ENCODE peak calls at places on chromosomes 7 and 10, in four cellular contexts. W is stimulated activated CD8-positive, alpha-beta memory T cell treated with anti-CD3 and anti-CD28 coated beads, Interleukin-7, amount 100 ng/mL, for 1 hour; Z is left ventricle myocardium inferior; B is ovary. E is an unnamed sample.

GRCh38 chr7:18638594-18639452 is 143.3 kb downstream of the HDAC9 start:
- DNase-seq in W (no peak), Z (no peak), B (no peak), E (peak)

GRCh38 chr10:132496360-132497082 is 41.1 kb upstream of the INPP5A start:
- DNase-seq in W (no peak), Z (no peak), B (no peak), E (no peak)

GRCh38 chr7:130891254-130892094 is 157.5 kb upstream of the KLF14 start:
- DNase-seq in W (no peak), Z (no peak), B (peak), E (peak)

GRCh38 chr10:121099601-121100000 is 248.4 kb downstream of the WDR11 start:
- DNase-seq in W (no peak), Z (no peak), B (no peak), E (no peak)

GRCh38 chr7:25967278-25968204 is 184.5 kb upstream of the NFE2L3 start:
- DNase-seq in W (no peak), Z (no peak), B (no peak), E (peak)

GRCh38 chr10:73262105-73262730 is 9.8 kb upstream of the MRPS16 start:
- DNase-seq in W (no peak), Z (no peak), B (no peak), E (peak)

GRCh38 chr10:60914676-60915075 is 29.3 kb downstream of the RHOBTB1 start:
- DNase-seq in W (no peak), Z (no peak), B (peak), E (peak)

GRCh38 chr7:123747620-123748141 is 1.1 kb downstream of the WASL start:
- DNase-seq in W (no peak), Z (peak), B (peak), E (peak)

GRCh38 chr10:7520496-7521485 is 110.0 kb upstream of the SFMBT2 start:
- DNase-seq in W (no peak), Z (no peak), B (no peak), E (no peak)

GRCh38 chr7:101743241-101743994 is 74.0 kb upstream of the CUX1 start:
- DNase-seq in W (peak), Z (peak), B (peak), E (peak)

GRCh38 chr7:92768501-92769360 is 67.6 kb downstream of the CDK6 start:
- DNase-seq in W (no peak), Z (no peak), B (no peak), E (peak)

GRCh38 chr7:101506531-101506930 is 122.6 kb downstream of the MYL10 start:
- DNase-seq in W (no peak), Z (no peak), B (no peak), E (no peak)

GRCh38 chr7:27156901-27157716 is 634 bp upstream of the HOXA7 start:
- DNase-seq in W (no peak), Z (no peak), B (peak), E (no peak)

GRCh38 chr10:102557569-102557968 is 53.8 kb downstream of the SUFU start:
- DNase-seq in W (no peak), Z (no peak), B (no peak), E (no peak)

GRCh38 chr7:44977304-44977858 is 1.4 kb downstream of the MYO1G start:
- DNase-seq in W (peak), Z (no peak), B (no peak), E (no peak)

GRCh38 chr7:143884978-143885559 is 16.9 kb downstream of the TCAF1 start:
- DNase-seq in W (no peak), Z (peak), B (peak), E (no peak)

GRCh38 chr7:1697499-1698125 is 27.5 kb downstream of the ELFN1 start:
- DNase-seq in W (no peak), Z (no peak), B (peak), E (no peak)

GRCh38 chr10:70323143-70323696 is 39.4 kb upstream of the NPFFR1 start:
- DNase-seq in W (no peak), Z (no peak), B (no peak), E (no peak)

GRCh38 chr7:122056977-122057376 is 87.1 kb downstream of the AASS start:
- DNase-seq in W (no peak), Z (no peak), B (no peak), E (no peak)

GRCh38 chr10:27745719-27746363 is at the start of gene MKX:
- DNase-seq in W (no peak), Z (peak), B (peak), E (peak)

GRCh38 chr7:83162402-83163256 is at the start of gene PCLO:
- DNase-seq in W (no peak), Z (peak), B (peak), E (peak)

GRCh38 chr10:48612241-48612943 is 7.5 kb upstream of the ARHGAP22 start:
- DNase-seq in W (no peak), Z (no peak), B (no peak), E (peak)

GRCh38 chr10:29078919-29079318 is 210.0 kb upstream of the LYZL1 start:
- DNase-seq in W (no peak), Z (no peak), B (no peak), E (no peak)

GRCh38 chr7:2049111-2049781 is 183.5 kb downstream of the MAD1L1 start:
- DNase-seq in W (no peak), Z (no peak), B (no peak), E (no peak)

GRCh38 chr7:98177553-98177952 is 33.7 kb upstream of the BHLHA15 start:
- DNase-seq in W (no peak), Z (no peak), B (no peak), E (no peak)

GRCh38 chr10:29840516-29841276 is 205.9 kb upstream of the SVIL start:
- DNase-seq in W (no peak), Z (no peak), B (no peak), E (no peak)

GRCh38 chr7:135855836-135856235 is 107.2 kb upstream of the FAM180A start:
- DNase-seq in W (no peak), Z (no peak), B (no peak), E (peak)

GRCh38 chr7:124781418-124781817 is 15.8 kb upstream of the GPR37 start:
- DNase-seq in W (no peak), Z (no peak), B (no peak), E (no peak)

GRCh38 chr7:54831644-54832095 is 72.7 kb upstream of the SEC61G start:
- DNase-seq in W (no peak), Z (no peak), B (no peak), E (no peak)

GRCh38 chr7:98568891-98569290 is 48.2 kb upstream of the NPTX2 start:
- DNase-seq in W (no peak), Z (no peak), B (no peak), E (peak)

GRCh38 chr10:132451506-132452215 is 54.7 kb downstream of the PWWP2B start:
- DNase-seq in W (no peak), Z (no peak), B (no peak), E (no peak)

GRCh38 chr7:150449206-150449956 is 1.0 kb upstream of the GIMAP8 start:
- DNase-seq in W (no peak), Z (no peak), B (no peak), E (no peak)

GRCh38 chr10:44161196-44161595 is 223.7 kb downstream of the CXCL12 start:
- DNase-seq in W (no peak), Z (no peak), B (no peak), E (no peak)

E was measured in myocyte.